ENCODE peak calls at places on chromosomes 2 and 18, in five cellular contexts. C is CD8-positive, alpha-beta memory T cell; I is endodermal cell; A is body of pancreas; T is cardiac muscle cell. F is an unnamed sample.
A peak's percentile ranks its signal among the peaks of the same experiment; 100 is the strongest.

GRCh38 chr2:121735520-121736074 is 1.1 kb downstream of the NIFK start:
- DNase-seq in A (no peak), I (no peak), C (no peak), T (peak; percentile 35), F (no peak)

GRCh38 chr2:218291934-218292699 is at the start of gene TMBIM1:
- DNase-seq in A (peak; percentile 88), C (peak; percentile 76), T (peak; percentile 82), I (peak; percentile 92), F (no peak)

GRCh38 chr2:100802076-100802475 is 17.9 kb upstream of the NPAS2 start:
- DNase-seq in C (no peak), I (no peak), T (no peak), A (no peak), F (no peak)

GRCh38 chr2:86785456-86785855 is 5.3 kb downstream of the CD8A start:
- DNase-seq in C (peak; percentile 80), I (no peak), T (no peak), A (no peak), F (no peak)

GRCh38 chr2:134705861-134706586 is 12.8 kb downstream of the TMEM163 start:
- DNase-seq in T (no peak), A (no peak), I (peak; percentile 76), C (no peak), F (no peak)

GRCh38 chr2:43052944-43053306 is 173.5 kb downstream of the ZFP36L2 start:
- DNase-seq in A (no peak), I (no peak), C (no peak), T (no peak), F (no peak)

GRCh38 chr18:55841314-55841713 is 253.3 kb upstream of the TCF4 start:
- DNase-seq in A (no peak), T (no peak), I (no peak), C (no peak), F (no peak)

GRCh38 chr2:215410932-215411285 is 25.0 kb downstream of the FN1 start:
- DNase-seq in T (peak; percentile 94), I (no peak), C (no peak), A (no peak), F (no peak)

GRCh38 chr2:105749583-105750399 is 5.1 kb downstream of the NCK2 start:
- DNase-seq in I (peak; percentile 26), A (peak; percentile 34), C (no peak), T (peak; percentile 48), F (no peak)

GRCh38 chr18:76496200-76496890 is 1.3 kb upstream of the ZNF516 start:
- DNase-seq in T (peak; percentile 92), A (peak; percentile 64), I (peak; percentile 90), C (no peak), F (no peak)

GRCh38 chr2:191929288-191929687 is 82.4 kb upstream of the CAVIN2 start:
- DNase-seq in T (peak; percentile 63), I (no peak), A (no peak), C (no peak), F (no peak)

GRCh38 chr18:56431551-56431950 is 206.8 kb downstream of the TXNL1 start:
- DNase-seq in C (no peak), I (no peak), A (peak; percentile 33), T (no peak), F (no peak)

GRCh38 chr2:219581346-219581745 is 9.2 kb downstream of the INHA start:
- DNase-seq in C (no peak), A (no peak), I (no peak), T (no peak), F (no peak)

GRCh38 chr2:72150157-72150960 is 2.7 kb upstream of the CYP26B1 start:
- DNase-seq in C (peak; percentile 31), A (peak; percentile 79), I (peak; percentile 96), T (peak; percentile 83), F (no peak)

GRCh38 chr2:72825271-72826155 is at the start of gene EXOC6B:
- DNase-seq in A (peak; percentile 93), T (peak; percentile 94), C (peak; percentile 77), I (peak; percentile 99), F (peak; percentile 96)

GRCh38 chr2:54570925-54571694 is 115.0 kb downstream of the SPTBN1 start:
- DNase-seq in T (peak; percentile 89), A (peak; percentile 47), I (no peak), C (peak; percentile 56), F (no peak)

GRCh38 chr2:134256961-134257360 is 3.1 kb downstream of the MGAT5 start:
- DNase-seq in T (no peak), A (no peak), I (no peak), C (no peak), F (no peak)

GRCh38 chr2:3959372-3959771 is 256.0 kb downstream of the DCDC2C start:
- DNase-seq in I (no peak), T (peak; percentile 33), A (peak; percentile 25), C (no peak), F (peak; percentile 45)

GRCh38 chr18:813405-814071 is 1.5 kb upstream of the YES1 start:
- DNase-seq in C (no peak), A (no peak), T (peak; percentile 47), I (no peak), F (no peak)

GRCh38 chr2:175476950-175477349 is 295.4 kb upstream of the ATP5MC3 start:
- DNase-seq in I (no peak), A (no peak), T (no peak), C (no peak), F (no peak)

GRCh38 chr18:44601447-44601846 is 79.2 kb upstream of the SETBP1 start:
- DNase-seq in C (no peak), I (no peak), A (no peak), T (peak; percentile 50), F (no peak)

GRCh38 chr2:39737661-39738060 is 41.4 kb downstream of the THUMPD2 start:
- DNase-seq in A (no peak), C (no peak), I (peak; percentile 85), T (peak; percentile 88), F (peak; percentile 11)

GRCh38 chr2:219270055-219270372 is 9.2 kb upstream of the DNAJB2 start:
- DNase-seq in I (no peak), T (no peak), A (no peak), C (no peak), F (no peak)

GRCh38 chr2:207901401-207901800 is 123.9 kb downstream of the PLEKHM3 start:
- DNase-seq in I (no peak), C (no peak), A (no peak), T (no peak), F (no peak)

GRCh38 chr2:145811467-145812162 is 1291.7 kb upstream of the ZEB2 start:
- DNase-seq in A (no peak), T (peak; percentile 79), C (no peak), I (no peak), F (no peak)

GRCh38 chr2:11644293-11644692 is 25.7 kb downstream of the NTSR2 start:
- DNase-seq in A (no peak), T (no peak), I (no peak), C (no peak), F (no peak)

DNA sequence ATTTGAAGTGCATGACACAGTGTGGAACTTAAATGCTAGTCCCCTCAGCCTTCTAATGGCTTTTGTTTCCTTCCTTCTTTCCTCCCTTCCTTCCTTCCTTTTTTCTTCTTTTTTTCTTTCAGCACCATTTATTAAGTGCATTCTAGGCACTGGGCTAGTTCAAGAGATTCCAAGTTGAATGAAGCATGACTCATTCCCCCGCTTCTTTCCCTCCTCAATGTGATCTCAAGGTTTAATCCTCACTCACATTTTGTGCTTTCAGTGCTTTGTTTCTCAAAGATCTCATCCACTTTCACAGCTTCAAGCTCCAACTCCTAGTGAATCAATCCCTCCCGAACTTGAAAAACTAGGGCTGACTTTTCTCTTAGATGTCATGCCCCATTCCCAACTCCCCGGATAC is 90.1 kb downstream of the LBH start:
- DNase-seq in A (no peak), T (peak; percentile 10), I (no peak), C (no peak), F (no peak)
- H3K27ac ChIP-seq in A (no peak overlapping the region), T (no peak overlapping the region), I (no peak overlapping the region), C (no peak overlapping the region), F (no peak overlapping the region)

GRCh38 chr18:6737833-6738232 is 8.3 kb downstream of the ARHGAP28 start:
- DNase-seq in I (no peak), A (no peak), C (no peak), T (no peak), F (no peak)
- H3K4me1 ChIP-seq in I (peaks cover 9% of the 10 kb centered on the region), A (peaks cover 36% of the 10 kb centered on the region), C (no peaks in the 10 kb centered on the region), T (peaks cover 27% of the 10 kb centered on the region), F (peaks cover 3% of the 10 kb centered on the region)

DNA sequence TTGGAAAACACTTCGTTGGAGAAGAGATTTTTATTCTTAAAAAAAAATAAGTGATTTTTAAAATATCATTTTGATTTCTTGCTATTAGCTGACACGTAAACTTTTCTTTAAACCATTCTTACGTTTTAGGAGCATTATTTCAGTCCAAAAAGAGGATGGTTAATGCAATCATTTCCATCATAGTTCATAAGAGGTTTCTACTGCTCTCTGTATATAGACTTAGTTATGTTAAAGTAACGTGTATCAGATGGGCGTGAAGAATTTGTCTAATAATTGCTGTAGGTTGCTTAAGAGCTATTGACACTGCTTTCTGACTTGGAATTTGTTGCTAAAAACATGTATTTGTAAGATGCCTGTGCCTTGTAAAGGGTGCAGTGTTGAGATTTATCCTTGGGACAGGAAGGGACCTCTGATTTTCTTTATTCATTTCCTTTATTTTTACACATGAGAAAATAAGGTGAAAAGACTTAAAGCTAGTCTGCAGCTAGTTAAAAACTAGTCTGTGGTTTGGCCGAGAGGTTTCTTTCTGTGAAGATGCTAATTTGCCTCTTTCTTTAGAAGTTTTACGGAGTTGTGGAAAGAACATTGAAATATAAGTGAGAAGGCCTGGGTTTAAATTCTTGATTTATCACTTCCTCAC is 2.9 kb downstream of the ANKRD12 start:
- DNase-seq in I (no peak), T (no peak), A (no peak), C (no peak), F (no peak)
- H3K27ac ChIP-seq in I (no peak overlapping the region), T (no peak overlapping the region), A (peak overlapping the region; percentile 98), C (peak overlapping the region; percentile 87), F (no peak overlapping the region)

DNA sequence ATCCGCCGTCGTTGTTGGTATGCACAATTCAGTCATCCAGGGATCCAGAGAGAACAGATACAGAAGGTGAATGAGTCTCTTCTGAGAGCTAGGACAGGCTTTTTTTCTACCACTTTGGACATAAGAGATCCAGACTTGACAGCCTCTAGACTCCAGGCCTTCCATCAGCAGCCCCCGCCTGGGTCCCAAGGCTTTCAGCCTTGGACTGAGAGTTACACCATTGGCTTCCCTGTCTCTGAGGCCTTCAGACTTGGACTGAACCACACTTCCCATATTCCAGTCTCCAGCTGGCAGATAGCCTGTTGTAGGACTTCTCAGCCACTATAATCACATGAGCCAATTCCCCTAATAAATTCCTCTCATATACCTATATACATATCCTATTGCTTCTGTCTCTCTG is 128.3 kb downstream of the MCFD2 start:
- DNase-seq in A (no peak), T (no peak), I (peak; percentile 3), C (no peak), F (no peak)
- H3K4me1 ChIP-seq in A (no peaks in the 10 kb centered on the region), T (no peaks in the 10 kb centered on the region), I (no peaks in the 10 kb centered on the region), C (no peaks in the 10 kb centered on the region), F (no peaks in the 10 kb centered on the region)

DNA sequence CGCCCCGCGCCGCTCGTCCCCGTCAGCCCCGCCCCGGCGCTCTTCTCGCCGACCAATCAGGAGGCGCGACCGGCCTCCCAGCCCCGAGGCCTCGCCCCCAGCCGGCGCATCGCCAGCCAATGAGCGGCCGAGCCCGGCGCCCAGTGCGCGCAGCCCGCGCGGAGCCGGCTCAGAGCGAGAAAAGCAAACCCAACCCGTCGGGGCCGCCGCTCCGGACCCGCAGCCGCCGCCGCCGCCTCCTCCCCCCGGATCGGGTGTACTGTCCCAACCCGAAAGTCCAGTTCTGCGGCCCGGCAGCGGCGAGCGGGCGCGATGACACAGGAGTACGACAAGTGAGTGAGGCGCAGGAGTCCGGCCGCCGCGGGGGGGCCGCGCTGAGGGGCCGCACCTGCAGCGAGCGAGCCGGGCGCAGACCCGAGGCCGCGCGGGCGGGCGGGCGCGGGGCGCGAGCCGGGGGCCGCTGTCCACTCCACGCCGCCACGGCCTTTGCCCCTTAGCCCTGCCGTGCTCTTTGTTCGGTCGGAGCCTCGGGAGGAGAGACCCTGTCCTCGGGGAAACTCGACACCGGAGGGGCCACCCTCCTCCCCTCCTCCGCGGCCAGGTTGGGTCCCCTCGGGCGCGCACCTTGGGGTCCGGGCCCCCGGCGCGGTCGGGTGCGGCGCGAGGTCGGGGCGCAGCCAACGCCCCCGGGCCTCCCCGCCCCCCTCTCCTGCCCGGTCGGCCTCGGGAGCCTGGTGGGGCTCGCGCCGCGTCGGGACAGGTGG is at the start of gene GRHL1:
- DNase-seq in A (peak; percentile 95), C (peak; percentile 89), T (peak; percentile 94), I (peak; percentile 97), F (peak; percentile 70)
- H3K27ac ChIP-seq in A (peak within 1 kb of the TSS; percentile 75), C (peak within 1 kb of the TSS; percentile 44), T (no peak within 1 kb of the TSS), I (no peak within 1 kb of the TSS), F (no peak within 1 kb of the TSS)